ENCODE peak calls at places on chromosome 6, in six cellular contexts. O, M, T, H, Q and S are unnamed samples.

GRCh38 chr6:26270121-26270861 is 94.7 kb upstream of the BTN3A2 start:
- DNase-seq in O (peak), M (no peak), T (peak), H (no peak), Q (no peak), S (no peak)

GRCh38 chr6:135830971-135831370 is 20.5 kb upstream of the PDE7B start:
- DNase-seq in O (no peak), M (no peak), T (no peak), H (no peak), Q (peak), S (no peak)

GRCh38 chr6:108497883-108498282 is 62.8 kb upstream of the FOXO3 start:
- DNase-seq in O (no peak), M (no peak), T (peak), H (no peak), Q (peak), S (peak)

GRCh38 chr6:44681782-44682181 is 294.3 kb downstream of the CDC5L start:
- DNase-seq in O (no peak), M (no peak), T (no peak), H (no peak), Q (no peak), S (no peak)

GRCh38 chr6:125611573-125612399 is 137.6 kb upstream of the HEY2 start:
- DNase-seq in O (no peak), M (peak), T (no peak), H (peak), Q (peak), S (peak)

GRCh38 chr6:13307508-13307995 is 20.8 kb downstream of the TBC1D7 start:
- DNase-seq in O (no peak), M (no peak), T (no peak), H (no peak), Q (no peak), S (peak)

GRCh38 chr6:152981989-152982767 is 663 bp downstream of the FBXO5 start:
- DNase-seq in O (no peak), M (peak), T (peak), H (no peak), Q (no peak), S (no peak)

GRCh38 chr6:75296811-75297779 is 12.5 kb upstream of the TMEM30A start:
- DNase-seq in O (no peak), M (peak), T (peak), H (no peak), Q (peak), S (no peak)

GRCh38 chr6:118893095-118893881 is 664 bp upstream of the ASF1A start:
- DNase-seq in O (no peak), M (peak), T (peak), H (no peak), Q (peak), S (no peak)

GRCh38 chr6:170116643-170117042 is 174.2 kb downstream of the DLL1 start:
- DNase-seq in O (no peak), M (no peak), T (no peak), H (no peak), Q (no peak), S (no peak)

GRCh38 chr6:20868397-20869185 is 334.3 kb downstream of the CDKAL1 start:
- DNase-seq in O (no peak), M (peak), T (no peak), H (no peak), Q (no peak), S (no peak)

GRCh38 chr6:2738373-2738979 is 12.2 kb downstream of the MYLK4 start:
- DNase-seq in O (no peak), M (peak), T (peak), H (peak), Q (peak), S (no peak)

GRCh38 chr6:168456907-168457771 is 16.2 kb downstream of the SMOC2 start:
- DNase-seq in O (no peak), M (no peak), T (no peak), H (no peak), Q (no peak), S (no peak)

GRCh38 chr6:44869321-44869897 is 458.7 kb upstream of the RUNX2 start:
- DNase-seq in O (no peak), M (no peak), T (no peak), H (no peak), Q (no peak), S (no peak)

GRCh38 chr6:166575190-166575589 is 11.3 kb downstream of the RAMACL start:
- DNase-seq in O (no peak), M (peak), T (no peak), H (no peak), Q (no peak), S (peak)

GRCh38 chr6:32153252-32153834 is 598 bp upstream of the PPT2 start:
- DNase-seq in O (no peak), M (no peak), T (no peak), H (no peak), Q (peak), S (no peak)

GRCh38 chr6:28468056-28468455 is 24.8 kb upstream of the ZSCAN23 start:
- DNase-seq in O (no peak), M (no peak), T (no peak), H (no peak), Q (no peak), S (no peak)

GRCh38 chr6:17305219-17306001 is 24.2 kb downstream of the RBM24 start:
- DNase-seq in O (no peak), M (no peak), T (no peak), H (no peak), Q (peak), S (no peak)

GRCh38 chr6:126539022-126539421 is 199.1 kb downstream of the CENPW start:
- DNase-seq in O (no peak), M (no peak), T (no peak), H (no peak), Q (peak), S (no peak)

GRCh38 chr6:158674342-158674969 is 24.6 kb downstream of the SYTL3 start:
- DNase-seq in O (no peak), M (no peak), T (no peak), H (no peak), Q (no peak), S (no peak)

GRCh38 chr6:68975064-68975463 is 340.0 kb downstream of the ADGRB3 start:
- DNase-seq in O (no peak), M (peak), T (no peak), H (peak), Q (no peak), S (no peak)